ENCODE peak calls at places on chromosomes 12 and 14, in five cellular contexts. T is WTC11, X is HepG2, I is K562, S is GM12878. O is an unnamed sample.

GRCh38 chr12:94815958-94816357 is 165.6 kb upstream of the TMCC3 start:
- DNase-seq in S (no peak), I (no peak), X (no peak), T (peak), O (no peak)

GRCh38 chr12:84642201-84642600 is 270.4 kb downstream of the SLC6A15 start:
- DNase-seq in X (no peak), I (no peak), T (no peak), S (no peak), O (no peak)

GRCh38 chr12:52132754-52133161 is 53.3 kb downstream of the SMIM41 start:
- DNase-seq in I (no peak), T (no peak), S (no peak), X (no peak), O (no peak)

GRCh38 chr14:93832665-93833064 is 44.4 kb upstream of the PRIMA1 start:
- DNase-seq in I (no peak), T (no peak), X (no peak), S (no peak), O (no peak)

GRCh38 chr14:90383126-90383730 is 13.6 kb upstream of the CALM1 start:
- DNase-seq in X (peak), S (peak), T (peak), I (peak), O (peak)

GRCh38 chr12:79250186-79250585 is 385.6 kb downstream of the SYT1 start:
- DNase-seq in S (no peak), X (no peak), T (no peak), I (no peak), O (no peak)

GRCh38 chr14:87005336-87005735 is 987.6 kb downstream of the GALC start:
- DNase-seq in X (no peak), S (no peak), T (no peak), I (no peak), O (no peak)

GRCh38 chr12:16606936-16607335 is 974 bp upstream of the LMO3 start:
- DNase-seq in X (no peak), I (no peak), T (no peak), S (no peak), O (no peak)

GRCh38 chr14:57769863-57770523 is 95.9 kb downstream of the SLC35F4 start:
- DNase-seq in S (no peak), X (no peak), T (no peak), I (no peak), O (no peak)

GRCh38 chr12:89051065-89051677 is 301.1 kb downstream of the DUSP6 start:
- DNase-seq in X (peak), I (peak), S (no peak), T (no peak), O (peak)

GRCh38 chr12:122423258-122424165 is 1.0 kb upstream of the CLIP1 start:
- DNase-seq in S (no peak), T (peak), X (peak), I (no peak), O (no peak)

GRCh38 chr12:113204806-113205205 is 16.5 kb upstream of the TPCN1 start:
- DNase-seq in I (peak), T (no peak), S (no peak), X (no peak), O (no peak)

GRCh38 chr14:75335588-75335987 is 57.0 kb downstream of the FOS start:
- DNase-seq in X (no peak), S (peak), I (no peak), T (no peak), O (no peak)

GRCh38 chr12:128942960-128943477 is 89.7 kb downstream of the GLT1D1 start:
- DNase-seq in S (no peak), I (no peak), T (no peak), X (no peak), O (no peak)

GRCh38 chr12:70418101-70418500 is 52.0 kb downstream of the KCNMB4 start:
- DNase-seq in T (no peak), S (no peak), I (no peak), X (no peak), O (no peak)

GRCh38 chr14:77151245-77151644 is 9.7 kb upstream of the ZDHHC22 start:
- DNase-seq in X (no peak), T (peak), S (no peak), I (peak), O (peak)

GRCh38 chr12:101604132-101604531 is 9.4 kb downstream of the MYBPC1 start:
- DNase-seq in T (no peak), I (no peak), S (peak), X (peak), O (no peak)

GRCh38 chr12:80490329-80490728 is 46.3 kb downstream of the PTPRQ start:
- DNase-seq in X (no peak), S (no peak), I (no peak), T (no peak), O (no peak)

GRCh38 chr12:95529693-95530225 is 21.5 kb downstream of the USP44 start:
- DNase-seq in S (no peak), X (no peak), T (no peak), I (no peak), O (no peak)

GRCh38 chr12:26119391-26119981 is 5.4 kb downstream of the BHLHE41 start:
- DNase-seq in I (peak), S (no peak), X (peak), T (no peak), O (peak)

GRCh38 chr14:58765375-58765774 is 127.6 kb downstream of the DACT1 start:
- DNase-seq in I (no peak), T (no peak), S (no peak), X (no peak), O (no peak)

GRCh38 chr12:109625131-109625559 is 51.6 kb downstream of the MVK start:
- DNase-seq in I (peak), X (no peak), S (no peak), T (no peak), O (peak)

GRCh38 chr14:87152701-87153100 is 840.3 kb downstream of the GALC start:
- DNase-seq in T (no peak), X (no peak), S (no peak), I (no peak), O (no peak)

GRCh38 chr14:99774526-99775307 is 18.5 kb upstream of the EML1 start:
- DNase-seq in S (no peak), X (no peak), I (no peak), T (no peak), O (no peak)

GRCh38 chr12:105948331-105948730 is 190.4 kb downstream of the NUAK1 start:
- DNase-seq in X (no peak), I (no peak), S (no peak), T (no peak), O (no peak)

GRCh38 chr14:77023001-77023996 is 5.2 kb downstream of the IRF2BPL start:
- DNase-seq in S (no peak), X (peak), T (peak), I (no peak), O (no peak)

GRCh38 chr12:810635-811415 is 58.4 kb downstream of the WNK1 start:
- DNase-seq in I (no peak), S (no peak), T (no peak), X (no peak), O (no peak)

GRCh38 chr12:76623929-76624328 is 64.4 kb upstream of the OSBPL8 start:
- DNase-seq in S (no peak), I (no peak), T (no peak), X (no peak), O (no peak)

GRCh38 chr14:62939970-62940369 is 105.3 kb downstream of the KCNH5 start:
- DNase-seq in S (no peak), I (no peak), T (no peak), X (no peak), O (no peak)

GRCh38 chr12:32569256-32569655 is 109.8 kb upstream of the DNM1L start:
- DNase-seq in T (no peak), X (no peak), S (no peak), I (no peak), O (no peak)

GRCh38 chr14:64614992-64615391 is 65.2 kb downstream of the PPP1R36 start:
- DNase-seq in I (no peak), S (no peak), T (no peak), X (no peak), O (no peak)

GRCh38 chr14:68244272-68244975 is 424.8 kb downstream of the RAD51B start:
- DNase-seq in T (no peak), S (no peak), I (no peak), X (no peak), O (no peak)

GRCh38 chr12:12011880-12012260 is 58.9 kb upstream of the BCL2L14 start:
- DNase-seq in I (no peak), X (no peak), S (peak), T (no peak), O (no peak)

GRCh38 chr12:12007713-12008231 is 63.0 kb upstream of the BCL2L14 start:
- DNase-seq in X (no peak), T (no peak), I (no peak), S (no peak), O (no peak)

GRCh38 chr12:12008232-12008850 is 62.4 kb upstream of the BCL2L14 start:
- DNase-seq in X (no peak), T (peak), I (no peak), S (no peak), O (no peak)

GRCh38 chr12:12008931-12009611 is 61.7 kb upstream of the BCL2L14 start:
- DNase-seq in T (peak), I (no peak), S (peak), X (no peak), O (no peak)

GRCh38 chr12:12010277-12011031 is 60.3 kb upstream of the BCL2L14 start:
- DNase-seq in I (no peak), T (no peak), S (peak), X (no peak), O (no peak)
- TF ChIP-seq ESRRA in I (peak), T (no peak), S (no peak), X (no peak), O (no peak)

GRCh38 chr12:53995311-53996187 is 4.4 kb upstream of the HOXC9 start:
- DNase-seq in T (peak), S (no peak), X (no peak), I (peak), O (peak)
- TF ChIP-seq ESRRA in T (no peak), S (no peak), X (no peak), I (no peak), O (no peak)

DNA sequence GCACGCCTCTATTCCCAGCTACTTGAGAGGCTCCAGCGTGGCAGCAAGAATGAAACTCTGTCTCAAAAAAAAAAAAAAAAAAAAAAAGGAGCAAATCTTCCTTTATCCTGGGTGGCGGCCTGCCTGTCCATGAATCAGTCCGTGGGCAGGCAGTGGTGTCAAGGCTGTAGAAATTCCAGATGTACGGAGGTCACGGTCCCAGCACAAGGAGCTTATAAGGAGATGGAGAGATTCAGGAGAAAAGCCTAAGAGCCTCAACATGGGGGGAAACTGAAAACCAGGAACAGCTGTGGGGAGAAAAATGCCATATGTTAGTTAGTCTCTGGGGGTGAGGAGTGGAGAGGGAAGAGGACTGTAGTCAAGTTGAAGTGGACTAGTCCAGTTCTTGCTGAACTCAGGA is 130.5 kb upstream of the CRY1 start:
- DNase-seq in S (no peak), I (no peak), X (no peak), T (no peak), O (no peak)
- TF ChIP-seq ESRRA in S (no peak), I (no peak), X (no peak), T (no peak), O (no peak)

DNA sequence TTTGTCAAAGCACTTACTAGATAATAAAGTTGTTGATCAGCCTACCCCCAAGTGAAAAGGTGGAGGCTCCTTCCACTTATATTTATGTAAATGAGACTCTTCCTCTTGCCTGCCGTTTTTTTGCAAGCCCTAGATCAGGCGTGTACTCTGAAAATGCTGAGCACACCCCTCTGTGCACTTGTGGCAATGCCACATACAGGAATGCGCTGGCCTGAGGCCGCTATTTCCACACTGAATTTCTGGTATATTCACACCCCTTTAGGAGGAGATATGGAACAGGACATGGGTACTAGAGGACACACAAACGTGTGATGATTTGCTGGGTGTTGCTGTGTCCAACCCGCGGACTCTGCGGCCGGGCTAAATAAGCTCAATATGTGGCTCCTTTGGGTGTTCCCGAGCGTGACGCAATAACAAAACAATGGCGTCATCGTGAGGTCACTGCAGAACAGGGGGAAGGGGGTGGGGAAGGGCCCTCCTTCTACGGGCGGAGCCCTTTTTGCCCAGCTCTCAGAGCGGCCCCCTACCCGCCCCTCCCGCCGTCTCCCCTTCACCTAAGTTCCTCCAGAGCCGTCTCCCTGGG is 554 bp upstream of the TSPAN31 start:
- DNase-seq in X (no peak), T (peak), I (peak), S (peak), O (peak)
- TF ChIP-seq ESRRA in X (no peak), T (no peak), I (peak), S (no peak), O (no peak)

DNA sequence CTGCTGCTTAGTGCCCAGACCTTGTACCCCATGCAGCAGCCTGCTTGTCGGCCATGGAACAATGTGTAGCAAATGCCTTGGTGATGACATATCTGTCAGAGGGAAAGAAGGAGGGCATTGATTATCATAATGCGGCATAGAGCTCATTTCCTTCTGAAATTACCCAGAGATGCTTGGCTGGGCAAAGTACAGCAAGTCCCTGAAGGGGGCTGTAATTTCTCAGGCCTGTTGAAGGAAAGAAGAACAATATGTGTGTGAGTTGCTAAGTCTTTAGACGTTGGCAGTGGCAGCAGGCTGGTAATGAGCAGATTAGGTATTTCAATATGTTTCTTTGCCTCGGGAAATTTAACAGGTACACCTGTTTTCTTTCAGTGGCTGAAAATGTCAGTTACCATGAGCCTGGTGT is 128.6 kb downstream of the CRADD start:
- DNase-seq in S (no peak), I (no peak), X (no peak), T (no peak), O (no peak)
- TF ChIP-seq ESRRA in S (no peak), I (no peak), X (no peak), T (no peak), O (no peak)